ENCODE peak calls at places on chromosomes 16 and 17, in seven cellular contexts. M is AG08396; A is C1 segment of cervical spinal cord; B is Peyer's patch; E is dermis microvascular lymphatic vessel endothelial cell; T is activated T-cell treated with anti-CD3 and anti-CD28 coated beads, Interleukin-2, amount 50 U/mL, for 4 hours; K is NCI-H1092. U is an unnamed sample.

GRCh38 chr17:80441133-80441578 is 26.2 kb downstream of the ENDOV start:
- DNase-seq in M (peak), A (no peak), B (no peak), E (peak), T (peak), K (no peak), U (peak)

GRCh38 chr17:81126281-81127132 is 38.8 kb upstream of the PVALEF start:
- DNase-seq in M (no peak), A (peak), B (no peak), E (no peak), T (no peak), K (no peak), U (no peak)

GRCh38 chr17:61680921-61681320 is 89.9 kb upstream of the NACA2 start:
- DNase-seq in M (no peak), A (no peak), B (no peak), E (no peak), T (no peak), K (no peak), U (no peak)

GRCh38 chr16:28574925-28575324 is 21.2 kb downstream of the SGF29 start:
- DNase-seq in M (no peak), A (no peak), B (no peak), E (no peak), T (no peak), K (no peak), U (no peak)

GRCh38 chr17:51152766-51153209 is 571 bp upstream of the NME1 start:
- DNase-seq in M (peak), A (no peak), B (no peak), E (no peak), T (no peak), K (no peak), U (no peak)

GRCh38 chr17:17570207-17570797 is 21.2 kb downstream of the PEMT start:
- DNase-seq in M (peak), A (no peak), B (peak), E (peak), T (no peak), K (peak), U (no peak)

GRCh38 chr17:72273301-72274056 is 152.7 kb downstream of the SOX9 start:
- DNase-seq in M (no peak), A (no peak), B (no peak), E (no peak), T (no peak), K (no peak), U (no peak)

GRCh38 chr17:10072086-10072485 is 126.3 kb downstream of the GAS7 start:
- DNase-seq in M (no peak), A (no peak), B (no peak), E (no peak), T (no peak), K (no peak), U (no peak)

GRCh38 chr16:11949527-11949926 is 7.7 kb upstream of the NPIPB2 start:
- DNase-seq in M (peak), A (peak), B (no peak), E (peak), T (no peak), K (peak), U (no peak)

U was measured in activated T-helper 9 cell treated with anti-CD3 and anti-CD28 coated beads, Interleukin-2, amount 50 U/mL, for 16 hours.